ENCODE peak calls at places on chromosomes 2 and 18, in four cellular contexts. Z, W, N and L are unnamed samples.
A peak's percentile ranks its signal among the peaks of the same experiment; 100 is the strongest.

GRCh38 chr2:200310545-200310971 is 4.1 kb downstream of the SPATS2L start:
- DNase-seq in W (no peak), N (no peak), Z (no peak), L (no peak)

GRCh38 chr2:216404010-216404618 is 8.2 kb upstream of the SMARCAL1 start:
- DNase-seq in Z (no peak), N (peak; percentile 37), W (peak; percentile 54), L (peak; percentile 33)

GRCh38 chr2:75719616-75720015 is 8.9 kb upstream of the GCFC2 start:
- DNase-seq in N (no peak), Z (no peak), W (no peak), L (no peak)

GRCh38 chr2:114368705-114369104 is 73.7 kb upstream of the DPP10 start:
- DNase-seq in N (no peak), Z (no peak), W (no peak), L (peak; percentile 2)

GRCh38 chr2:96760986-96761832 is 507 bp downstream of the CNNM4 start:
- DNase-seq in Z (no peak), N (peak; percentile 37), W (peak; percentile 33), L (no peak)

GRCh38 chr2:144501118-144501517 is 18.8 kb downstream of the ZEB2 start:
- DNase-seq in W (no peak), N (no peak), Z (no peak), L (no peak)

GRCh38 chr2:29139731-29140130 is 24.5 kb downstream of the CLIP4 start:
- DNase-seq in N (no peak), W (no peak), Z (no peak), L (no peak)

GRCh38 chr2:31401580-31401979 is 13.0 kb downstream of the XDH start:
- DNase-seq in N (no peak), Z (no peak), W (no peak), L (peak; percentile 95)

GRCh38 chr18:48310999-48311398 is 98.2 kb downstream of the ZBTB7C start:
- DNase-seq in W (no peak), Z (no peak), N (no peak), L (no peak)

GRCh38 chr2:219125225-219125885 is 35.3 kb downstream of the NHEJ1 start:
- DNase-seq in W (peak; percentile 77), N (peak; percentile 73), Z (no peak), L (peak; percentile 57)

GRCh38 chr2:152344561-152345195 is 9.7 kb downstream of the FMNL2 start:
- DNase-seq in Z (no peak), W (peak; percentile 82), N (no peak), L (no peak)

GRCh38 chr18:61912476-61912875 is 19.7 kb upstream of the RNF152 start:
- DNase-seq in N (no peak), Z (no peak), W (no peak), L (no peak)

GRCh38 chr2:144660518-144661316 is 140.8 kb upstream of the ZEB2 start:
- DNase-seq in W (no peak), Z (no peak), N (no peak), L (peak; percentile 12)

GRCh38 chr18:63374520-63374919 is 7.5 kb upstream of the KDSR start:
- DNase-seq in N (no peak), W (no peak), Z (no peak), L (no peak)

GRCh38 chr18:75489493-75490190 is 62.1 kb upstream of the SMIM21 start:
- DNase-seq in Z (no peak), W (peak; percentile 7), N (no peak), L (peak; percentile 31)

GRCh38 chr18:39660141-39660540 is 2094.5 kb upstream of the CELF4 start:
- DNase-seq in N (no peak), W (no peak), Z (no peak), L (no peak)

GRCh38 chr2:119475225-119475856 is 43.7 kb downstream of the TMEM37 start:
- DNase-seq in W (peak; percentile 32), N (no peak), Z (no peak), L (no peak)

GRCh38 chr2:207184348-207184747 is 18.6 kb upstream of the KLF7 start:
- DNase-seq in N (no peak), W (no peak), Z (no peak), L (no peak)

GRCh38 chr2:223601932-223602676 is at the start of gene SCG2:
- DNase-seq in W (peak; percentile 42), N (peak; percentile 46), Z (no peak), L (peak; percentile 64)

GRCh38 chr2:138997849-138998517 is 217.8 kb upstream of the NXPH2 start:
- DNase-seq in N (no peak), W (no peak), Z (no peak), L (no peak)

GRCh38 chr2:96887419-96888081 is 17.7 kb upstream of the SEMA4C start:
- DNase-seq in N (no peak), Z (no peak), W (no peak), L (no peak)

GRCh38 chr2:74585406-74586182 is 31.1 kb downstream of the DOK1 start:
- DNase-seq in N (peak; percentile 37), W (no peak), Z (no peak), L (no peak)
- TF ChIP-seq HDAC2 in N (no peak), W (no peak), Z (no peak), L (no peak)

DNA sequence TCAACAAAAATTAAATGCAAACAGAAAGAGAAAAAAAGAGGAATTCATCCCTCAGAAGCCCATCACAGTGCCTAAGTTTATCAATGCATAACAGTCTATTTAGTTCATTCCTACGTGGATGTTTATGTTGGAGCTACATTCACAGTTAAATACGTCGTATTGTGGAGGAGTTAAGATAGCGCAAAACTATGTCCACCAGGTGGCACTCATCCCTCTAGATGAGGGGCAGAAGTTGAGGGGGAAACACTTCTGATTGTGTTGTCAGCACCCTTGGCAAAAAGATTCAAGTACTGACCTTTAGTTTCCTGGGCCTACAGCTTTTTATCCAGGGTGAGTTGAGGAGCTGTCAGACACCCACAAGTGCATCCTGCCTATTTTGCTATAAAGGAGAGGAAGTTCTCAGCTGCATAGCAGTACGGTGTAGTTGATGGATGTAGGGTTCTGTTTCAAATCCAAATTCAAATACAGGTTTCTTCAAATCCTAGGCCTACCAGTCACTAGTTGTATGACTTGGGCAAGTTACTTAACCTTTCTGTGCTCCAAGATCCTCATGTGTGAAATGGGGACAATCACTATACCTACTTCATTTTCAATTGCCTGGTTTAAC is 26.8 kb upstream of the MYO1B start:
- DNase-seq in Z (no peak), W (peak; percentile 80), N (peak; percentile 13), L (peak; percentile 46)
- TF ChIP-seq ESRRA in Z (no peak), W (no peak), N (no peak), L (no peak)

GRCh38 chr18:79962311-79962710 is 2.1 kb upstream of the HSBP1L1 start:
- DNase-seq in N (no peak), W (no peak), Z (no peak), L (no peak)

GRCh38 chr18:79965119-79965902 is 868 bp downstream of the HSBP1L1 start:
- DNase-seq in W (peak; percentile 79), Z (no peak), N (no peak), L (peak; percentile 44)

GRCh38 chr18:79963658-79964329 is 649 bp upstream of the HSBP1L1 start:
- DNase-seq in W (no peak), N (no peak), Z (no peak), L (no peak)

GRCh38 chr18:79962835-79963657 is 1.4 kb upstream of the HSBP1L1 start:
- DNase-seq in N (no peak), W (no peak), Z (peak; percentile 84), L (no peak)

GRCh38 chr18:79964330-79965118 is at the start of gene HSBP1L1:
- DNase-seq in Z (no peak), N (no peak), W (peak; percentile 65), L (peak; percentile 58)
- TF ChIP-seq HDAC2 in Z (no peak), N (no peak), W (no peak), L (no peak)

GRCh38 chr2:108932736-108933135 is 56.3 kb downstream of the EDAR start:
- DNase-seq in Z (no peak), W (no peak), N (no peak), L (no peak)
- TF ChIP-seq ESRRA in Z (no peak), W (no peak), N (no peak), L (no peak)

GRCh38 chr2:158239271-158239670 is 137.6 kb downstream of the UPP2 start:
- DNase-seq in N (no peak), Z (no peak), W (no peak), L (no peak)
- TF ChIP-seq HDAC2 in N (no peak), Z (no peak), W (no peak), L (no peak)

DNA sequence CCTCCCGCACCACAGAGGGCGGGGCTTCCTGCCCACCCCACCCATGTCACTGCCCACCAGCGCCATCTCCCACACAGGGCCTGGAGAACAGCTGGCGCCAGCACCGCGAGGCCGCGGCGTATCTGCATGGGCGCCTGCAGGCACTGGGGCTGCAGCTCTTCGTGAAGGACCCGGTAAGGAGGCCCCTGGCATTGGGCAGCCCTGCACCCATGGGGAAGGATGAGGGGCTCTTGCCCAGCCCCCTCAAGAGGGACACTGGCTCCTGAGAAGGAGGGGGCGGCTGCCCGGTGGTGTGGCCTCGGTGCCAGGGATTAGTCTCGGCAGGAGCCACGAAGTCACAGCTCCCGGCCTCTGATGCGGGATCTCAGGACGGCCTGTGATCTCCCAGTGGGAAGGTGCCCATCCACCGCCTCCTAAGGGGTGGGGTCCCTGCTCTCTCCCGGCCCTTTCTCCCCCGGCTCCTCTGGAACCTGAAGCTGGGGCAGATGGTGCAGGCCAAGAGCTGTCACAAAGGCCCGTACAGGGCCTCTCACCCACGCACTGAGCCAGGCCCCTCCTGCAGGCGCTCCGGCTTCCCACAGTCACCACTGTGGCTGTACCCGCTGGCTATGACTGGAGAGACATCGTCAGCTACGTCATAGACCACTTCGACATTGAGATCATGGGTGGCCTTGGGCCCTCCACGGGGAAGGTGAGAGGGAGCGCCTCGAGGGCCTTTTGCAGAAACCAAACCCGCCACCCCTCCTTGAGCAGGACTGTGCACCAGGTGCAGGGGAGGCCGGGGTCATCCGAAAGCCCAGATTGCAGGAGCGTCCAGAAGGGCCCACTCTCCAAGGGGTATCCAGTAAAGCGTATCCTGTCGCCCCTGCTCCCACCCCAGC is 9.1 kb downstream of the AGXT start:
- DNase-seq in N (no peak), Z (no peak), W (no peak), L (no peak)
- TF ChIP-seq ESRRA in N (no peak), Z (no peak), W (no peak), L (no peak)

DNA sequence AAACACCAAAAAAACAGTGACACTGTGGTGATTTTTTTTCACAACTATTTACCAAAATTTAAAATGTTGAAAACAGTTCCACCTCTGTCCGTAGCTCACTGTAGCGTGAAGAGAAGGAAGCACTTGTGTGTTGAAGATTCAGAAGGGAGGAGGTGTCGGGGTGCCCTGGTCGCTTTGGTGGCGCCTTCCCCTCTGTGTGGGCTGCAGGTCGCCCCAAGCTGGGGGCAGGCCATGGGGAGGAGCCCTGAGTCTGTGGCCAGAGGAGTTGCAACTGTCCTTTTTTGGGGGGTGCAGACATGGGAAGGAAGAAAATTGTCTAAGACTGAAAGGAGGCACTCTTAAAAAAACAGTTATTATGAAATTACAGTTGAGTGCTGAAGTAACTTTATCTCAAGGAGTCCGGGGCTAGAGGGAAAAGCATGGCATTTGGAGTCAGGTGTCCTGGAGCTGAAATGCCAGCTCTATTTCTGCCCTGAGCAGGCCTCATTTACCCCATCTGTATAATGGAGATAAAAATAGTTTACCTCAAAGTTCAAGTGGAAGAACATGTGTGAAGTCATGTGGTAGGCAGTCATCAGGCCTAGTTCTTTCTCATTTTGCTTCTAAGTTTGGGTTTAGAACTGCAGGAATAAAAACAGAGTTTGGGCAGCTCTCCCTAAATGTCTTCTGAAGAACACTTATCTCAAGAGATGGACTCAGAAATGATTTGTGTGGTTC is 82.1 kb downstream of the RNF144A start:
- DNase-seq in W (no peak), Z (peak; percentile 37), N (no peak), L (no peak)
- TF ChIP-seq HDAC2 in W (no peak), Z (no peak), N (no peak), L (no peak)

DNA sequence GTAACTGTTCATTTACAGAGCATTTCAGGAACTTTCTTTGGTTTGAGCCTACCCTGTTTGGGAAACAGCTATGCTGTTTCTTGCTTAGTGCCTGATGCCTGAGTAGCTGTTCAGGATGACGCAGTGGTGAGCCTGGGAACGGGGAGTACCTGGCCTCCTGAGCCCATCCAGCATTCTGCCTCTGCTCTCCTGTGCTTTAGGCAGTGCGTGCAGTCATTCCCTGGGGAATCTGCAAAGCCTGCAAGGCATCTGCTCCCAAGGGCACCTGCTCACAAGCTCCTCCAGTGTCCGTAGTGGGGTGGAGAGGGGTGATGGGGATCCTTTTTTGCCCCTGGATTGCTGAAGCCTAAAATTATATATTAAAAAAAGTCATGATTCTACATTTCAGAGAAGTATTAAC is 68.8 kb downstream of the RAPGEF4 start:
- DNase-seq in Z (no peak), W (no peak), N (no peak), L (no peak)
- TF ChIP-seq ESRRA in Z (no peak), W (no peak), N (no peak), L (no peak)